ENCODE peak calls at places on chromosomes 3 and 15, in ten cellular contexts. X, K, Y, P, M, R, G, I, V and Q are unnamed samples.

GRCh38 chr3:171115667-171116066 is 89.1 kb upstream of the SLC2A2 start:
- DNase-seq in R (no peak), X (no peak), M (no peak), Y (no peak), I (no peak), P (no peak), V (no peak), K (no peak), G (no peak), Q (no peak)

GRCh38 chr3:195907730-195908438 is 467 bp downstream of the TNK2 start:
- DNase-seq in G (peak; percentile 77), R (peak; percentile 48), P (peak; percentile 76), I (no peak), K (peak; percentile 79), V (no peak), Y (no peak), X (no peak), M (no peak), Q (no peak)

GRCh38 chr3:115790759-115791158 is 167.4 kb downstream of the GAP43 start:
- DNase-seq in M (no peak), G (no peak), I (peak; percentile 84), V (peak; percentile 99), R (no peak), P (no peak), X (no peak), Y (no peak), K (no peak), Q (peak; percentile 90)

GRCh38 chr3:142106536-142106935 is 42.8 kb downstream of the TFDP2 start:
- DNase-seq in V (no peak), I (no peak), X (no peak), Y (no peak), G (no peak), M (no peak), P (no peak), R (no peak), K (no peak), Q (no peak)

GRCh38 chr3:9396301-9396631 is 1.1 kb upstream of the SETD5 start:
- DNase-seq in P (peak; percentile 97), X (no peak), R (no peak), Y (peak; percentile 83), I (peak; percentile 92), M (peak; percentile 93), G (peak; percentile 94), K (peak; percentile 95), V (peak; percentile 98), Q (peak; percentile 89)

GRCh38 chr3:131242201-131242600 is 139.4 kb upstream of the NUDT16 start:
- DNase-seq in X (no peak), I (no peak), K (no peak), R (no peak), M (no peak), Y (no peak), P (no peak), G (no peak), V (no peak), Q (no peak)

GRCh38 chr3:187016639-187017345 is 86.5 kb downstream of the ST6GAL1 start:
- DNase-seq in G (no peak), M (no peak), P (no peak), I (no peak), R (no peak), V (peak; percentile 69), K (peak; percentile 41), Y (no peak), X (no peak), Q (no peak)

GRCh38 chr15:76162050-76162425 is 102.3 kb downstream of the TMEM266 start:
- DNase-seq in M (no peak), K (no peak), X (no peak), V (no peak), I (no peak), R (no peak), P (no peak), G (no peak), Y (no peak), Q (no peak)

GRCh38 chr15:31274496-31275330 is 51.9 kb upstream of the KLF13 start:
- DNase-seq in P (peak; percentile 52), M (no peak), Y (peak; percentile 40), I (no peak), X (no peak), K (peak; percentile 25), G (peak; percentile 6), R (no peak), V (peak; percentile 38), Q (no peak)

GRCh38 chr3:134363381-134363755 is 10.9 kb downstream of the AMOTL2 start:
- DNase-seq in R (no peak), K (no peak), P (peak; percentile 57), Y (peak; percentile 35), G (no peak), I (no peak), V (no peak), X (no peak), M (no peak), Q (no peak)

GRCh38 chr3:125593991-125594574 is 1.2 kb downstream of the OSBPL11 start:
- DNase-seq in G (no peak), M (no peak), K (peak; percentile 56), X (no peak), I (peak; percentile 6), V (peak; percentile 16), P (no peak), R (no peak), Y (no peak), Q (no peak)

GRCh38 chr3:28575748-28576589 is 227.3 kb upstream of the AZI2 start:
- DNase-seq in P (no peak), R (no peak), V (peak; percentile 6), X (peak; percentile 52), I (peak; percentile 28), Y (no peak), G (peak; percentile 16), K (no peak), M (no peak), Q (no peak)

GRCh38 chr3:45164056-45164455 is 17.9 kb upstream of the CDCP1 start:
- DNase-seq in Y (no peak), K (no peak), X (no peak), M (no peak), P (no peak), I (no peak), R (no peak), G (no peak), V (no peak), Q (no peak)

GRCh38 chr3:24220859-24221657 is 273.6 kb downstream of the THRB start:
- DNase-seq in K (no peak), V (peak; percentile 95), M (no peak), I (peak; percentile 75), X (no peak), G (peak; percentile 20), P (peak; percentile 82), R (no peak), Y (no peak), Q (peak; percentile 89)

GRCh38 chr3:45055411-45056143 is 29.5 kb downstream of the CLEC3B start:
- DNase-seq in I (peak; percentile 93), P (no peak), Y (no peak), K (peak; percentile 39), V (peak; percentile 77), G (no peak), X (no peak), M (peak; percentile 37), R (no peak), Q (no peak)

GRCh38 chr15:95401586-95401985 is 928.9 kb upstream of the NR2F2 start:
- DNase-seq in P (no peak), R (no peak), X (no peak), I (no peak), G (no peak), K (no peak), M (no peak), Y (no peak), V (no peak), Q (no peak)

GRCh38 chr3:104911376-104911775 is 455.3 kb upstream of the ALCAM start:
- DNase-seq in I (no peak), M (no peak), Y (no peak), V (peak; percentile 25), G (no peak), P (no peak), K (no peak), R (no peak), X (no peak), Q (no peak)

GRCh38 chr15:80241508-80241907 is 10.5 kb downstream of the CTXND1 start:
- DNase-seq in V (no peak), M (peak; percentile 2), K (no peak), P (no peak), G (no peak), I (no peak), Y (no peak), X (no peak), R (no peak), Q (no peak)

GRCh38 chr15:58865420-58865880 is 68.0 kb downstream of the SLTM start:
- DNase-seq in K (no peak), V (peak; percentile 24), M (no peak), G (peak; percentile 74), R (no peak), Y (no peak), I (no peak), P (no peak), X (no peak), Q (no peak)
- H3K4me3 ChIP-seq in K (no peak overlapping the region), V (peak overlapping the region; percentile 26), M (no peak overlapping the region), G (peak overlapping the region; percentile 64), R (no peak overlapping the region), Y (peak overlapping the region; percentile 38), I (no peak overlapping the region), P (no peak overlapping the region), X (no peak overlapping the region), Q (no peak overlapping the region)

GRCh38 chr3:71065764-71066013 is 517.8 kb downstream of the FOXP1 start:
- DNase-seq in X (no peak), Y (no peak), I (no peak), R (no peak), G (no peak), K (no peak), M (no peak), V (no peak), P (no peak), Q (no peak)
- H3K4me3 ChIP-seq in X (no peak overlapping the region), Y (peak overlapping the region; percentile 77), I (peak overlapping the region; percentile 61), R (peak overlapping the region; percentile 73), G (peak overlapping the region; percentile 69), K (peak overlapping the region; percentile 43), M (peak overlapping the region; percentile 70), V (peak overlapping the region; percentile 66), P (peak overlapping the region; percentile 71), Q (peak overlapping the region; percentile 66)

GRCh38 chr3:145182196-145182911 is 978.6 kb downstream of the PLOD2 start:
- DNase-seq in K (no peak), M (no peak), V (peak; percentile 3), G (no peak), R (no peak), P (no peak), X (no peak), Y (no peak), I (no peak), Q (no peak)
- H3K4me3 ChIP-seq in K (no peak overlapping the region), M (no peak overlapping the region), V (no peak overlapping the region), G (no peak overlapping the region), R (no peak overlapping the region), P (no peak overlapping the region), X (no peak overlapping the region), Y (no peak overlapping the region), I (no peak overlapping the region), Q (no peak overlapping the region)

DNA sequence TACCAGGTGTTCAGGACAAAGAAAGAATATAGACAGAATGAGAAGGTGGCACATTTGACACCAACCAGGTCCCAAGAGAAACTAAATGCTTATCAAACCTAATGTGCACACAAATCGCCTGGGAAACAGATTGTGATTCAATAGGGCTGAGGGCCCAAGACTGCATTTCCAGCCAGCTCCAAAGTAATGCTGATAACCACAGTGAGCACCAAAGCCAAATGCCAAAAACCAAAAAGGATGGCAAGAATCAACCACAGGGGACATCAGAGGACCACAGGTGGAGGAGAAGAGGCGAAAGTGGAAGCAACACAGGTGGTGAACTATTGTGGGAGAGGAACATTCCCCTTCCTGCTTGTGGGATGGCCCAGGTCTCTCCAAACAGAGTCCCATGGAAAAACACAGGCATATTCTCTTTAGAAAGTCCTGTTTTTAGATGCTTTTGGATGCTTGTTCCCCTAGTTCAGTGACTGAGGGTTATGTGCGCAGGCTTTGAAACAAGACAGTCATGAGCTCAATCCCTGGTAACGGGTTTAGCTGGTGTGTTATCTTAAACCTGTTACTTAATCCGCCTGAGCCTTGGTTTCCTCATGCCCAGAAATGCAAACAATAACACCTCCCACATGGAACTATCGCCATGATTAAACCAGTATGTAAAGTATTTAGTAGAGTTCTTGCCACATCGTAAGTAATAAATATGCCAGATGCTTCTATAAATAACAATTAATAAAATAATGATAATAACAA is 241.7 kb downstream of the ATP8B4 start:
- DNase-seq in G (no peak), Y (no peak), M (no peak), X (no peak), I (no peak), K (no peak), P (no peak), V (no peak), R (no peak), Q (peak; percentile 71)
- H3K4me3 ChIP-seq in G (no peak overlapping the region), Y (no peak overlapping the region), M (no peak overlapping the region), X (no peak overlapping the region), I (no peak overlapping the region), K (no peak overlapping the region), P (no peak overlapping the region), V (no peak overlapping the region), R (no peak overlapping the region), Q (no peak overlapping the region)